ENCODE peak calls at places on chromosome 20, in four cellular contexts. One of them, this sample, is unnamed. For H3K4me1, the result is how much of the 10 kb centered on the place peaks cover.

GRCh38 chr20:11905460-11906150 is 12.1 kb upstream of the BTBD3 start:
- DNase-seq in PC-3: no peak
- DNase-seq in PC-9: no peak
- DNase-seq in ovary: no peak
- DNase-seq in this sample: no peak

GRCh38 chr20:1734269-1734858 is 76.8 kb upstream of the SIRPG start:
- DNase-seq in PC-3: peak
- DNase-seq in PC-9: no peak
- DNase-seq in ovary: no peak
- DNase-seq in this sample: no peak

GRCh38 chr20:53163486-53163885 is 191.3 kb downstream of the TSHZ2 start:
- DNase-seq in PC-3: peak
- DNase-seq in PC-9: no peak
- DNase-seq in ovary: no peak
- DNase-seq in this sample: no peak

GRCh38 chr20:35091808-35092523 is 641 bp downstream of the TRPC4AP start:
- DNase-seq in PC-3: no peak
- DNase-seq in PC-9: peak
- DNase-seq in ovary: no peak
- DNase-seq in this sample: no peak

GRCh38 chr20:56171087-56172012 is 77.2 kb upstream of the MC3R start:
- DNase-seq in PC-3: peak
- DNase-seq in PC-9: no peak
- DNase-seq in ovary: peak
- DNase-seq in this sample: no peak

GRCh38 chr20:64102647-64103354 is 4.6 kb downstream of the NPBWR2 start:
- DNase-seq in PC-3: no peak
- DNase-seq in PC-9: peak
- DNase-seq in ovary: no peak
- DNase-seq in this sample: no peak

GRCh38 chr20:40702504-40702903 is 13.5 kb upstream of the MAFB start:
- DNase-seq in PC-3: peak
- DNase-seq in PC-9: no peak
- DNase-seq in ovary: no peak
- DNase-seq in this sample: no peak

GRCh38 chr20:11140359-11140758 is 466.6 kb upstream of the JAG1 start:
- DNase-seq in PC-3: peak
- DNase-seq in PC-9: peak
- DNase-seq in ovary: no peak
- DNase-seq in this sample: no peak

GRCh38 chr20:22341508-22341907 is 242.9 kb downstream of the FOXA2 start:
- DNase-seq in PC-3: peak
- DNase-seq in PC-9: peak
- DNase-seq in ovary: no peak
- DNase-seq in this sample: no peak

GRCh38 chr20:5539656-5540055 is 210.5 kb upstream of the SHLD1 start:
- DNase-seq in PC-3: no peak
- DNase-seq in PC-9: no peak
- DNase-seq in ovary: no peak
- DNase-seq in this sample: no peak

GRCh38 chr20:20452254-20452676 is 84.4 kb downstream of the INSM1 start:
- DNase-seq in PC-3: peak
- DNase-seq in PC-9: no peak
- DNase-seq in ovary: peak
- DNase-seq in this sample: no peak

GRCh38 chr20:58227391-58228102 is 906 bp downstream of the ANKRD60 start:
- DNase-seq in PC-3: no peak
- DNase-seq in PC-9: no peak
- DNase-seq in ovary: no peak
- DNase-seq in this sample: no peak

GRCh38 chr20:58229198-58229802 is 847 bp upstream of the ANKRD60 start:
- DNase-seq in PC-3: no peak
- DNase-seq in PC-9: no peak
- DNase-seq in ovary: no peak
- DNase-seq in this sample: no peak

GRCh38 chr20:58228103-58228483 is 360 bp downstream of the ANKRD60 start:
- DNase-seq in PC-3: no peak
- DNase-seq in PC-9: no peak
- DNase-seq in ovary: no peak
- DNase-seq in this sample: no peak

GRCh38 chr20:58225490-58226200 is 2.8 kb downstream of the ANKRD60 start:
- DNase-seq in PC-3: no peak
- DNase-seq in PC-9: no peak
- DNase-seq in ovary: no peak
- DNase-seq in this sample: no peak

GRCh38 chr20:58228484-58229197 is at the start of gene ANKRD60:
- DNase-seq in PC-3: no peak
- DNase-seq in PC-9: no peak
- DNase-seq in ovary: peak
- DNase-seq in this sample: no peak
- H3K4me3 ChIP-seq in PC-3: no peak
- H3K4me3 ChIP-seq in PC-9: no peak
- H3K4me3 ChIP-seq in ovary: no peak
- H3K4me3 ChIP-seq in this sample: no peak

GRCh38 chr20:36645998-36646397 is at the start of gene SLA2:
- DNase-seq in PC-3: no peak
- DNase-seq in PC-9: no peak
- DNase-seq in ovary: no peak
- DNase-seq in this sample: no peak
- H3K27ac ChIP-seq in PC-3: no peak
- H3K27ac ChIP-seq in PC-9: no peak
- H3K27ac ChIP-seq in ovary: no peak
- H3K27ac ChIP-seq in this sample: no peak

GRCh38 chr20:3767434-3768341 is at the start of gene ADISSP:
- DNase-seq in PC-3: peak
- DNase-seq in PC-9: peak
- DNase-seq in ovary: peak
- DNase-seq in this sample: peak
- H3K4me1 ChIP-seq in PC-3: under half
- H3K4me1 ChIP-seq in PC-9: under half
- H3K4me1 ChIP-seq in ovary: under half
- H3K4me1 ChIP-seq in this sample: under half

GRCh38 chr20:3727333-3728035 is 5.0 kb upstream of the HSPA12B start:
- DNase-seq in PC-3: peak
- DNase-seq in PC-9: no peak
- DNase-seq in ovary: peak
- DNase-seq in this sample: no peak
- H3K4me3 ChIP-seq in PC-3: peak
- H3K4me3 ChIP-seq in PC-9: no peak
- H3K4me3 ChIP-seq in ovary: peak
- H3K4me3 ChIP-seq in this sample: no peak

DNA sequence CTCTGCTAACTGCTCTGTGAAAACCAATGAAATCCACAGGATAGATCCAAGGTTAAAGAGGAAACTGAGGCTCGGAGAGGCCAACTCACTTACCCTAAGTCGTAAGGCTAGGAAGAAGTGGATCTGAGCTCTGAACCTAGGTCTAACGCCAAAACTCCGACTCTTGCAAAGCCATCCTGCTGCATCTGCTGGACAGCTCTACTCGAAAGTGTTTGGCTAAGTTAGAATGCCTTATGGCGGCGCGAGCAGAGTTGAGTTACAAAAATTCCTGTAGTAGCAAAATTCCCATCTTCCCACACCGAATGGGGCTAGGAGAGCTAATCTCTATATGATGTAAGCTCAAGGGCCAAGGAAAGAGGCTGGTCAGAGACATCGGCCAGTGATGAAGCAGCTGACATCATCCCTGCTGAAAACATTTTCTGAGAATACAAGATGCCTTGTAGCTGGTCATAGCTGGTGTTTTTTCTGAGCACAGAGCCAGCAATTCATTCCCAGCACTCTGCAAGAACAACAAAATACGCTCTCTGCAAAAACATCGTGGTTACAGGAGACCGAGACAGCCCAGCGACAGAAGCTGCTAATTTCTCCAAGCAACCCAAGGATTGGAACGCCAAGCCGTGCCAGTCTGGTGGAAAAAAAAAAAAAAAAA is 1.8 kb downstream of the SPATA2 start:
- DNase-seq in PC-3: no peak
- DNase-seq in PC-9: no peak
- DNase-seq in ovary: no peak
- DNase-seq in this sample: no peak
- H3K27ac ChIP-seq in PC-3: no peak
- H3K27ac ChIP-seq in PC-9: no peak
- H3K27ac ChIP-seq in ovary: no peak
- H3K27ac ChIP-seq in this sample: no peak

This sample was measured in lung.